ENCODE peak calls at places on chromosomes 12 and 14, in four cellular contexts. E, P, L and Q are unnamed samples.

GRCh38 chr12:118015944-118016343 is 559 bp upstream of the RFC5 start:
- DNase-seq in E (no peak), P (no peak), L (no peak), Q (no peak)

GRCh38 chr14:63650336-63650952 is 8.8 kb upstream of the WDR89 start:
- DNase-seq in E (no peak), P (no peak), L (no peak), Q (no peak)

GRCh38 chr14:71331393-71331792 is 424.1 kb downstream of the PCNX1 start:
- DNase-seq in E (no peak), P (no peak), L (no peak), Q (no peak)

GRCh38 chr14:56797569-56798446 is 12.5 kb downstream of the OTX2 start:
- DNase-seq in E (no peak), P (no peak), L (no peak), Q (no peak)

GRCh38 chr14:71400821-71401447 is 493.7 kb downstream of the PCNX1 start:
- DNase-seq in E (no peak), P (no peak), L (no peak), Q (no peak)

GRCh38 chr12:48044396-48044795 is 40.1 kb upstream of the COL2A1 start:
- DNase-seq in E (no peak), P (no peak), L (no peak), Q (no peak)

GRCh38 chr12:21308785-21309184 is 25.9 kb downstream of the SLCO1A2 start:
- DNase-seq in E (no peak), P (no peak), L (no peak), Q (no peak)

GRCh38 chr12:87509233-87509820 is 519.9 kb downstream of the C12orf50 start:
- DNase-seq in E (no peak), P (peak; percentile 56), L (no peak), Q (no peak)

GRCh38 chr12:109735051-109735521 is 21.5 kb downstream of the FAM222A start:
- DNase-seq in E (no peak), P (no peak), L (peak; percentile 5), Q (no peak)

GRCh38 chr14:102086346-102086971 is 385 bp downstream of the HSP90AA1 start:
- DNase-seq in E (peak; percentile 53), P (peak; percentile 65), L (peak; percentile 70), Q (no peak)

GRCh38 chr12:71195338-71195896 is 37.6 kb upstream of the TSPAN8 start:
- DNase-seq in E (no peak), P (no peak), L (no peak), Q (no peak)

DNA sequence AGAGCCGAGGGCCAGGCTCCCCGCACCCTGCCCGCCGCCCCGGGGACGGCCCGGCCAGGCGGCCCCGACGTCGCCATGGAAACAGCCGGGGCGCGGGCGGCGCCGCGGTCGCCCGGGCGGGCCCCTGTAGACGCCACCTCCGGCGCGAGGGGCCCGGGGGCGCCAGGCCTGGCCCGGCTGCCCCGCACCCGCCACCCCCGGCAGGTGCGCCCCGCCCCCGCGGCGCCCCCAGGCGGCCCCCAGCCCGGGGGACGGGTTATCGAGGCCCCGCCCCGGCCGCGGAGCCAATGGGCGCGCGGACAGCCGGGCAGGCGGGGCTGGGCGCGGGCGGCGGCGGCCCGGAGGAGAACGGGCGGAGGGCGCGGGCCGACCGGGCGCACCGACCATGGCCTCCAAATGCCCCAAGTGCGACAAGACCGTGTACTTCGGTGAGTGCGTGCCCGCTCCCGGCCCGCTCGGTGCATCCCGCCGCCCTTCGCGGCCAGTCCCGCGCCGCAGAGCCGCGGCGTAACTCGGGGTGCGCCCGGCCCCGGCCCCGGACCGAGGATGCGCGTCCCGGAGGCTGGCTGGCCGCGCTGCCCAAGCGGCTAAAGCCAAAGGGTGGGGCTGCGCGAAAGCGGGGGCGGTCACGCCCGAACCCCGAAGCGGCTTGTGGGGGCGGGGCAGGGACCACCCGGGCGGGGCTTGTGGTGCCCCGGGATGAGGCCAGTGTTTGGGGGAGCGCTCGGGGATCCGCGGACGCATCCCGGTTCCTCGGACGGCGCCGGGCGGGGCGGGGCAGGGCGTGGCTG is at the start of gene CRIP2:
- DNase-seq in E (no peak), P (no peak), L (peak; percentile 82), Q (no peak)
- TF ChIP-seq POLR2A in E (no peak), P (no peak), L (peak; percentile 59), Q (peak; percentile 15)

GRCh38 chr14:75427482-75428229 is at the start of gene JDP2:
- DNase-seq in E (peak; percentile 86), P (peak; percentile 92), L (peak; percentile 97), Q (no peak)
- TF ChIP-seq POLR2A in E (no peak), P (no peak), L (peak; percentile 21), Q (no peak)

GRCh38 chr14:67514650-67515385 is 18.3 kb upstream of the PLEKHH1 start:
- DNase-seq in E (peak; percentile 40), P (peak; percentile 53), L (peak; percentile 34), Q (no peak)
- TF ChIP-seq POLR2A in E (no peak), P (no peak), L (no peak), Q (no peak)

GRCh38 chr14:67241416-67242362 is at the start of gene PALS1:
- DNase-seq in E (peak; percentile 59), P (no peak), L (no peak), Q (no peak)
- TF ChIP-seq POLR2A in E (no peak), P (no peak), L (no peak), Q (no peak)

DNA sequence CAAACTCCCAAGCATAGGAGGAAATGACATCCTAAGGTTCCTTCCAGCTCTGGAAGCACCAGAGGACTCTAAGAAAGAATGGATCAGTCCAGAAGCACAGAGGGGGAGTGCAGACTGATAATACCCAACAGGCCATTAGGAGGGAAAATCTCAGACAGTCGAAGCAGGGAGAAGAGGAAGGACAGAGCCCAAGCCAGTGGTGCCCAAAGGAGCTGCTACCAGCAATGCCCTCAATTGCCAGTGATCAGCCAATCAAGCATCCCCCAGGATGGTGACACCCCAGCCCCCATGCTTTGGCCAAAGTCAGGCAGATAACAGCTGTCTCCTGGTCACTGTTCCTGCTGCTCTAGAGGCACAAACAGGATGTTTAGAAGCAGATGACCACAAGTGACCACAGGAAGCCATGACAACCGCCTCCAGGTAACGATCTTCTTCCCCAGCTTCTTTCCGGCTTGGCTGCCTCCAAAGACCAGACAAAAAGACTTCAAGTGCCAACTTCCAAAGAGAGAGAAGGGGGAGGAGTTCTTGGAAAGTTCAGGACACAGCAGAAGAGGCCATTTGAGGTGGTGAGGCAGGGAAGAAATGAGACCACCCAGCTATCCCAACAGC is 16.2 kb downstream of the PXN start:
- DNase-seq in E (no peak), P (no peak), L (no peak), Q (no peak)
- TF ChIP-seq POLR2A in E (no peak), P (no peak), L (no peak), Q (no peak)